ENCODE peak calls at places on chromosomes 6 and 20, in eight cellular contexts. P, N, A, C, S, R, X and E are unnamed samples.

GRCh38 chr20:23626040-23626620 is 11.6 kb downstream of the CST3 start:
- DNase-seq in S (no peak), X (peak; percentile 53), R (no peak), A (no peak), P (peak; percentile 29), C (peak; percentile 57), N (no peak), E (peak; percentile 91)

GRCh38 chr6:45438849-45439406 is 61.2 kb upstream of the SUPT3H start:
- DNase-seq in P (peak; percentile 89), S (no peak), C (peak; percentile 88), A (no peak), N (no peak), X (no peak), R (no peak), E (peak; percentile 87)

GRCh38 chr6:40251609-40252008 is 317.3 kb upstream of the MOCS1 start:
- DNase-seq in X (no peak), S (no peak), C (no peak), A (no peak), R (no peak), N (no peak), P (no peak), E (no peak)

GRCh38 chr6:75418233-75418632 is 75.4 kb downstream of the FILIP1 start:
- DNase-seq in A (no peak), P (no peak), C (no peak), X (no peak), S (no peak), R (no peak), N (no peak), E (peak; percentile 53)

GRCh38 chr20:62320581-62321354 is 18.0 kb downstream of the ADRM1 start:
- DNase-seq in R (no peak), S (peak; percentile 73), N (no peak), P (peak; percentile 12), A (no peak), X (peak; percentile 88), C (no peak), E (peak; percentile 46)

GRCh38 chr20:10708342-10709185 is 34.8 kb upstream of the JAG1 start:
- DNase-seq in N (no peak), P (peak; percentile 89), A (no peak), C (peak; percentile 90), R (no peak), X (no peak), S (no peak), E (peak; percentile 38)

GRCh38 chr6:159977242-159978214 is 8.6 kb downstream of the IGF2R start:
- DNase-seq in N (no peak), P (peak; percentile 51), S (no peak), R (peak; percentile 61), A (peak; percentile 66), C (peak; percentile 79), X (no peak), E (peak; percentile 40)

GRCh38 chr20:10171864-10172751 is 46.5 kb upstream of the SNAP25 start:
- DNase-seq in P (peak; percentile 35), R (peak; percentile 27), X (peak; percentile 88), C (peak; percentile 58), N (peak; percentile 15), S (peak; percentile 51), A (peak; percentile 25), E (peak; percentile 38)

GRCh38 chr20:53901064-53901463 is 169.3 kb downstream of the BCAS1 start:
- DNase-seq in A (no peak), X (no peak), N (no peak), P (peak; percentile 63), C (no peak), R (no peak), S (no peak), E (no peak)

GRCh38 chr6:69231983-69232382 is 564.8 kb downstream of the LMBRD1 start:
- DNase-seq in A (no peak), C (no peak), P (no peak), S (no peak), R (no peak), X (no peak), N (no peak), E (no peak)

GRCh38 chr20:47680804-47681529 is 104.3 kb downstream of the SULF2 start:
- DNase-seq in S (no peak), P (peak; percentile 26), R (no peak), N (no peak), X (no peak), A (no peak), C (no peak), E (no peak)

DNA sequence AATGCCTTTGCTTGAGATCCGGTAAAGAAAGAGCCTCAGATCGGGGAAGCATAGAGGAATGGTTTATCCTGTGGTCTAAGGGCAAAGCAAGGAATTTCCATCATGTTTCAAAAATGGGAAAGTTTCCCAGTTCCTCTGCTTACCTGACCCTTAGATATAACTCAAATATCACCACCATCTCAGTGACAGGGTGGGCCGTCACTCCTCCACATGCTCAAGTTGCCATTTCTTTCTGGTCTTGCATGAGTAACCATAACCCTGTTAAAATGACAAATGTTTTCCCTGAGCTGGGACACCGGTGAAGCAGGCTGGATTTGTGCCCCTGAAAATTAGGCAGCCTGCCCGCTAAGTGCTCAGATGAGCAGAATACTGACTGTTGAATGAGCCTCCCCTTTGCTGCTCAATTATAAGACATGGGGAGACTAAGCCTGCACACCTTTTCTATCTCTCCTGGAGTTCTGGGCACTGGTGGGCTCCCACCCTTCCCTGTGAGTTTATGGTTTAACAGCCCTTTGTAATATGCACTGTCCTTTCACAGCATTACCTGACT is 161.7 kb downstream of the SLC24A3 start:
- DNase-seq in P (no peak), R (no peak), S (no peak), C (no peak), X (no peak), N (no peak), A (no peak), E (no peak)
- TF ChIP-seq CTCF in P (no peak), R (no peak), S (no peak), C (no peak), X (no peak), N (no peak), A (no peak), E (no peak)

GRCh38 chr20:22339946-22340345 is 244.4 kb downstream of the FOXA2 start:
- DNase-seq in P (no peak), R (no peak), S (no peak), C (no peak), A (no peak), X (no peak), N (no peak), E (peak; percentile 47)

GRCh38 chr20:22338140-22338708 is 246.1 kb downstream of the FOXA2 start:
- DNase-seq in P (no peak), R (no peak), C (no peak), S (no peak), A (no peak), X (no peak), N (no peak), E (no peak)

GRCh38 chr20:22339091-22339881 is 245.1 kb downstream of the FOXA2 start:
- DNase-seq in P (peak; percentile 85), X (peak; percentile 80), S (peak; percentile 45), N (no peak), R (peak; percentile 23), C (peak; percentile 80), A (no peak), E (peak; percentile 84)

GRCh38 chr20:22335210-22335609 is 249.2 kb downstream of the FOXA2 start:
- DNase-seq in C (no peak), S (no peak), N (no peak), X (no peak), R (no peak), A (no peak), P (no peak), E (no peak)

GRCh38 chr20:22333885-22334545 is 250.4 kb downstream of the FOXA2 start:
- DNase-seq in X (peak; percentile 87), S (peak; percentile 75), P (peak; percentile 82), A (no peak), R (peak; percentile 31), N (no peak), C (peak; percentile 63), E (peak; percentile 66)
- TF ChIP-seq CTCF in X (peak; percentile 92), S (peak; percentile 83), P (peak; percentile 86), A (no peak), R (peak; percentile 71), N (peak; percentile 36), C (peak; percentile 77), E (peak; percentile 78)

GRCh38 chr20:59412896-59413295 is 112.5 kb downstream of the EDN3 start:
- DNase-seq in X (peak; percentile 72), A (no peak), C (no peak), R (no peak), S (peak; percentile 33), P (no peak), N (no peak), E (no peak)
- TF ChIP-seq CTCF in X (peak; percentile 69), A (no peak), C (no peak), R (no peak), S (no peak), P (no peak), N (no peak), E (no peak)

DNA sequence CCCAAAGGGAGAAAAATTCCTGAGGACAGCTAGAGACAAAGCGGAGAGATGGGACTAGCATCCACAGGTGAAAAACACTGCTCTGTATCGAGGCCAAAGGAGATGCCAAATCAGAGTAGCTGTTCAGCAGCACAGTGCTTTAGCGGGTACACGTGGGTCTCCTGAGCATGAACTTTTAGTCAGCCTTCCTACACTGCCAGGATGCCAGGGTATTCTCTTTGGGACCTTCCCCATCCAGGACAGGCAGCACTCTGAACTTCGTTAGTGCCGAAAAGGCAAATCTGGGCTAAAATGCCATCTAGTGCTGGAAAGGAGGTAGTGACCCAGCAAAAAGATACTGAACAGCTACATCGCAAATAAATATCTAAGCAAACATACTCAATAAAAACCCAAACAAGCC is 64.9 kb downstream of the C6orf58 start:
- DNase-seq in X (peak; percentile 75), R (no peak), P (peak; percentile 55), A (no peak), C (peak; percentile 52), N (no peak), S (peak; percentile 31), E (peak; percentile 55)
- TF ChIP-seq CTCF in X (peak; percentile 80), R (peak; percentile 29), P (peak; percentile 81), A (no peak), C (peak; percentile 84), N (no peak), S (peak; percentile 64), E (peak; percentile 52)

GRCh38 chr6:117481278-117481925 is 1.1 kb upstream of the DCBLD1 start:
- DNase-seq in X (peak; percentile 62), N (no peak), R (no peak), A (no peak), S (peak; percentile 28), C (no peak), P (no peak), E (no peak)

GRCh38 chr6:117480651-117481050 is 1.8 kb upstream of the DCBLD1 start:
- DNase-seq in R (no peak), X (no peak), A (no peak), C (no peak), P (no peak), S (no peak), N (no peak), E (no peak)

GRCh38 chr6:117481926-117482239 is 591 bp upstream of the DCBLD1 start:
- DNase-seq in R (no peak), N (no peak), X (no peak), A (no peak), S (no peak), P (no peak), C (no peak), E (no peak)

GRCh38 chr6:117478853-117479231 is 3.6 kb upstream of the DCBLD1 start:
- DNase-seq in C (no peak), S (no peak), N (no peak), X (no peak), R (no peak), A (no peak), P (no peak), E (no peak)

GRCh38 chr6:117477988-117478852 is 4.3 kb upstream of the DCBLD1 start:
- DNase-seq in C (no peak), R (no peak), P (peak; percentile 41), A (no peak), N (no peak), S (peak; percentile 11), X (peak; percentile 74), E (peak; percentile 51)
- TF ChIP-seq CTCF in C (peak; percentile 22), R (no peak), P (peak; percentile 39), A (no peak), N (no peak), S (no peak), X (peak; percentile 67), E (peak; percentile 16)